ENCODE peak calls at places on chromosomes 2 and 18, in five cellular contexts. S, N, Q, G and A are unnamed samples.

GRCh38 chr18:10442551-10442971 is 11.9 kb upstream of the APCDD1 start:
- DNase-seq in S (no peak), N (no peak), Q (peak), G (no peak), A (no peak)

GRCh38 chr2:45888167-45888566 is 236.7 kb downstream of the PRKCE start:
- DNase-seq in S (no peak), N (peak), Q (peak), G (no peak), A (peak)

GRCh38 chr18:73986711-73987110 is 160.9 kb downstream of the FBXO15 start:
- DNase-seq in S (no peak), N (no peak), Q (no peak), G (no peak), A (no peak)

GRCh38 chr2:230774348-230774951 is 61.8 kb downstream of the CAB39 start:
- DNase-seq in S (no peak), N (no peak), Q (peak), G (no peak), A (peak)

GRCh38 chr2:169480079-169480465 is 778 bp downstream of the BBS5 start:
- DNase-seq in S (no peak), N (no peak), Q (no peak), G (no peak), A (no peak)

GRCh38 chr2:161223139-161223732 is 63.0 kb downstream of the TANK start:
- DNase-seq in S (no peak), N (peak), Q (peak), G (no peak), A (no peak)

GRCh38 chr18:55433688-55434087 is 154.3 kb downstream of the TCF4 start:
- DNase-seq in S (no peak), N (peak), Q (no peak), G (no peak), A (no peak)

GRCh38 chr2:30252723-30253688 is 21.7 kb downstream of the LBH start:
- DNase-seq in S (no peak), N (peak), Q (peak), G (no peak), A (peak)

GRCh38 chr2:204900910-204901309 is 355.6 kb downstream of the PARD3B start:
- DNase-seq in S (peak), N (no peak), Q (no peak), G (no peak), A (no peak)

GRCh38 chr2:217208867-217209266 is 349.0 kb upstream of the TNP1 start:
- DNase-seq in S (no peak), N (no peak), Q (no peak), G (no peak), A (no peak)

GRCh38 chr18:2146092-2146491 is 425.2 kb downstream of the METTL4 start:
- DNase-seq in S (no peak), N (no peak), Q (no peak), G (no peak), A (no peak)

GRCh38 chr2:156398176-156398575 is 38.0 kb upstream of the GPD2 start:
- DNase-seq in S (no peak), N (no peak), Q (no peak), G (no peak), A (no peak)

GRCh38 chr18:73340135-73340934 is 472.5 kb upstream of the NETO1 start:
- DNase-seq in S (no peak), N (no peak), Q (no peak), G (no peak), A (peak)

GRCh38 chr18:73768043-73768442 is 379.6 kb downstream of the FBXO15 start:
- DNase-seq in S (no peak), N (no peak), Q (no peak), G (no peak), A (no peak)

GRCh38 chr18:60198063-60198462 is 174.5 kb downstream of the MC4R start:
- DNase-seq in S (no peak), N (no peak), Q (no peak), G (no peak), A (no peak)

GRCh38 chr2:134465228-134465627 is 211.4 kb downstream of the MGAT5 start:
- DNase-seq in S (no peak), N (no peak), Q (no peak), G (no peak), A (no peak)

GRCh38 chr18:34493099-34493544 is 217.0 kb upstream of the DTNA start:
- DNase-seq in S (peak), N (peak), Q (peak), G (peak), A (peak)

GRCh38 chr2:126679314-126679713 is 23.4 kb downstream of the GYPC start:
- DNase-seq in S (no peak), N (no peak), Q (no peak), G (no peak), A (no peak)

GRCh38 chr2:113128386-113128664 is 927 bp downstream of the IL1RN start:
- DNase-seq in S (no peak), N (no peak), Q (no peak), G (no peak), A (no peak)

GRCh38 chr2:157662401-157662800 is 33.7 kb upstream of the ACVR1C start:
- DNase-seq in S (no peak), N (no peak), Q (no peak), G (no peak), A (no peak)

GRCh38 chr2:238286551-238286950 is 1.9 kb downstream of the PER2 start:
- DNase-seq in S (no peak), N (no peak), Q (peak), G (peak), A (peak)